ENCODE peak calls at places on chromosomes 3 and 15, in nine cellular contexts. E, J, N, C, Q, F, A, W and L are unnamed samples.

GRCh38 chr15:28043625-28044520 is 55.2 kb downstream of the OCA2 start:
- DNase-seq in E (no peak), J (no peak), N (no peak), C (no peak), Q (no peak), F (no peak), A (no peak), W (no peak), L (no peak)

GRCh38 chr3:170532573-170532972 is 53.3 kb downstream of the SLC7A14 start:
- DNase-seq in E (no peak), J (no peak), N (no peak), C (no peak), Q (no peak), F (no peak), A (no peak), W (no peak), L (no peak)

GRCh38 chr3:48662140-48662752 is 440 bp downstream of the CELSR3 start:
- DNase-seq in E (no peak), J (no peak), N (no peak), C (no peak), Q (peak; percentile 47), F (no peak), A (no peak), W (no peak), L (no peak)

GRCh38 chr3:38758557-38758956 is 57.5 kb downstream of the SCN10A start:
- DNase-seq in E (no peak), J (no peak), N (no peak), C (no peak), Q (no peak), F (no peak), A (no peak), W (no peak), L (no peak)

GRCh38 chr15:60346077-60346476 is 51.7 kb downstream of the ANXA2 start:
- DNase-seq in E (no peak), J (no peak), N (no peak), C (no peak), Q (no peak), F (no peak), A (no peak), W (no peak), L (no peak)

GRCh38 chr15:29126208-29126536 is 143.4 kb downstream of the NSMCE3 start:
- DNase-seq in E (no peak), J (no peak), N (no peak), C (no peak), Q (no peak), F (no peak), A (no peak), W (no peak), L (no peak)

GRCh38 chr3:136994772-136995516 is 37.2 kb downstream of the IL20RB start:
- DNase-seq in E (no peak), J (peak; percentile 88), N (no peak), C (peak; percentile 89), Q (no peak), F (peak; percentile 51), A (peak; percentile 87), W (peak; percentile 86), L (peak; percentile 87)

GRCh38 chr3:66037986-66038369 is 740 bp downstream of the MAGI1 start:
- DNase-seq in E (no peak), J (no peak), N (no peak), C (no peak), Q (no peak), F (no peak), A (no peak), W (no peak), L (no peak)

GRCh38 chr15:63052128-63052826 is 9.7 kb downstream of the TPM1 start:
- DNase-seq in E (no peak), J (no peak), N (no peak), C (no peak), Q (no peak), F (no peak), A (no peak), W (no peak), L (no peak)